ENCODE peak calls at places on chromosome 15, in nine cellular contexts. One of them, this sample, is unnamed.

GRCh38 chr15:42154576-42155355 is 1.7 kb downstream of the PLA2G4F start:
- DNase-seq in SK-N-SH: no peak
- DNase-seq in HCT116: no peak
- DNase-seq in hepatocyte: no peak
- DNase-seq in neural progenitor cell: no peak
- DNase-seq in GM23248: no peak
- DNase-seq in PC-3: no peak
- DNase-seq in GM23338: no peak
- DNase-seq in OCI-LY7: no peak
- DNase-seq in this sample: no peak

GRCh38 chr15:90001062-90001682 is at the start of gene ZNF710:
- DNase-seq in GM23248: peak
- DNase-seq in GM23338: peak
- DNase-seq in OCI-LY7: peak
- DNase-seq in HCT116: no peak
- DNase-seq in hepatocyte: peak
- DNase-seq in SK-N-SH: peak
- DNase-seq in PC-3: peak
- DNase-seq in neural progenitor cell: peak
- DNase-seq in this sample: peak

GRCh38 chr15:57436961-57437360 is 60.7 kb downstream of the CGNL1 start:
- DNase-seq in OCI-LY7: no peak
- DNase-seq in hepatocyte: no peak
- DNase-seq in HCT116: no peak
- DNase-seq in GM23248: no peak
- DNase-seq in neural progenitor cell: no peak
- DNase-seq in GM23338: no peak
- DNase-seq in SK-N-SH: no peak
- DNase-seq in PC-3: no peak
- DNase-seq in this sample: no peak

GRCh38 chr15:59165726-59166125 is 40.9 kb upstream of the LDHAL6B start:
- DNase-seq in HCT116: no peak
- DNase-seq in OCI-LY7: peak
- DNase-seq in neural progenitor cell: no peak
- DNase-seq in hepatocyte: no peak
- DNase-seq in GM23338: no peak
- DNase-seq in SK-N-SH: no peak
- DNase-seq in PC-3: peak
- DNase-seq in GM23248: peak
- DNase-seq in this sample: peak

GRCh38 chr15:53644681-53645080 is 114.8 kb downstream of the WDR72 start:
- DNase-seq in GM23248: no peak
- DNase-seq in GM23338: no peak
- DNase-seq in HCT116: no peak
- DNase-seq in PC-3: no peak
- DNase-seq in neural progenitor cell: no peak
- DNase-seq in OCI-LY7: no peak
- DNase-seq in hepatocyte: no peak
- DNase-seq in SK-N-SH: no peak
- DNase-seq in this sample: no peak

GRCh38 chr15:71137138-71137518 is 21.9 kb downstream of the THSD4 start:
- DNase-seq in neural progenitor cell: no peak
- DNase-seq in HCT116: no peak
- DNase-seq in SK-N-SH: no peak
- DNase-seq in hepatocyte: no peak
- DNase-seq in OCI-LY7: no peak
- DNase-seq in PC-3: no peak
- DNase-seq in GM23338: no peak
- DNase-seq in GM23248: no peak
- DNase-seq in this sample: no peak

GRCh38 chr15:101528108-101528916 is 38.8 kb upstream of the PCSK6 start:
- DNase-seq in GM23338: no peak
- DNase-seq in OCI-LY7: no peak
- DNase-seq in HCT116: no peak
- DNase-seq in neural progenitor cell: no peak
- DNase-seq in PC-3: no peak
- DNase-seq in hepatocyte: peak
- DNase-seq in GM23248: peak
- DNase-seq in SK-N-SH: no peak
- DNase-seq in this sample: no peak

GRCh38 chr15:36884404-36885335 is 215.7 kb downstream of the MEIS2 start:
- DNase-seq in SK-N-SH: no peak
- DNase-seq in PC-3: no peak
- DNase-seq in GM23338: no peak
- DNase-seq in GM23248: no peak
- DNase-seq in neural progenitor cell: peak
- DNase-seq in hepatocyte: no peak
- DNase-seq in HCT116: no peak
- DNase-seq in OCI-LY7: no peak
- DNase-seq in this sample: no peak

GRCh38 chr15:32659340-32659831 is 17.9 kb downstream of the SCG5 start:
- DNase-seq in GM23338: no peak
- DNase-seq in OCI-LY7: no peak
- DNase-seq in neural progenitor cell: no peak
- DNase-seq in GM23248: peak
- DNase-seq in SK-N-SH: peak
- DNase-seq in HCT116: no peak
- DNase-seq in PC-3: peak
- DNase-seq in hepatocyte: no peak
- DNase-seq in this sample: no peak

GRCh38 chr15:40398413-40398873 is 7.2 kb upstream of the IVD start:
- DNase-seq in neural progenitor cell: no peak
- DNase-seq in hepatocyte: no peak
- DNase-seq in PC-3: no peak
- DNase-seq in HCT116: no peak
- DNase-seq in SK-N-SH: no peak
- DNase-seq in GM23248: no peak
- DNase-seq in GM23338: no peak
- DNase-seq in OCI-LY7: peak
- DNase-seq in this sample: peak

GRCh38 chr15:59649603-59650002 is 7.7 kb downstream of the GTF2A2 start:
- DNase-seq in GM23248: no peak
- DNase-seq in neural progenitor cell: no peak
- DNase-seq in OCI-LY7: no peak
- DNase-seq in SK-N-SH: no peak
- DNase-seq in HCT116: no peak
- DNase-seq in PC-3: no peak
- DNase-seq in GM23338: no peak
- DNase-seq in hepatocyte: no peak
- DNase-seq in this sample: no peak

GRCh38 chr15:99744142-99744541 is 10.9 kb upstream of the LYSMD4 start:
- DNase-seq in hepatocyte: no peak
- DNase-seq in SK-N-SH: no peak
- DNase-seq in GM23338: peak
- DNase-seq in GM23248: no peak
- DNase-seq in HCT116: no peak
- DNase-seq in neural progenitor cell: no peak
- DNase-seq in OCI-LY7: no peak
- DNase-seq in PC-3: no peak
- DNase-seq in this sample: no peak

GRCh38 chr15:32867313-32867626 is 149.5 kb downstream of the GREM1 start:
- DNase-seq in GM23248: peak
- DNase-seq in OCI-LY7: no peak
- DNase-seq in GM23338: no peak
- DNase-seq in neural progenitor cell: no peak
- DNase-seq in hepatocyte: no peak
- DNase-seq in SK-N-SH: no peak
- DNase-seq in PC-3: peak
- DNase-seq in HCT116: peak
- DNase-seq in this sample: no peak

GRCh38 chr15:79872358-79873017 is 24.3 kb downstream of the MTHFS start:
- DNase-seq in OCI-LY7: no peak
- DNase-seq in hepatocyte: no peak
- DNase-seq in neural progenitor cell: no peak
- DNase-seq in GM23248: peak
- DNase-seq in PC-3: no peak
- DNase-seq in HCT116: no peak
- DNase-seq in SK-N-SH: no peak
- DNase-seq in GM23338: peak
- DNase-seq in this sample: no peak

GRCh38 chr15:99123706-99124451 is 19.0 kb downstream of the SYNM start:
- DNase-seq in GM23248: peak
- DNase-seq in HCT116: peak
- DNase-seq in OCI-LY7: no peak
- DNase-seq in hepatocyte: peak
- DNase-seq in GM23338: peak
- DNase-seq in neural progenitor cell: peak
- DNase-seq in SK-N-SH: peak
- DNase-seq in PC-3: peak
- DNase-seq in this sample: peak

GRCh38 chr15:48634934-48635333 is 10.6 kb downstream of the FBN1 start:
- DNase-seq in hepatocyte: no peak
- DNase-seq in SK-N-SH: no peak
- DNase-seq in HCT116: no peak
- DNase-seq in GM23338: no peak
- DNase-seq in neural progenitor cell: no peak
- DNase-seq in GM23248: peak
- DNase-seq in PC-3: peak
- DNase-seq in OCI-LY7: no peak
- DNase-seq in this sample: no peak

GRCh38 chr15:58135511-58136174 is 2.5 kb upstream of the AQP9 start:
- DNase-seq in SK-N-SH: no peak
- DNase-seq in hepatocyte: no peak
- DNase-seq in GM23338: no peak
- DNase-seq in GM23248: no peak
- DNase-seq in OCI-LY7: no peak
- DNase-seq in PC-3: no peak
- DNase-seq in HCT116: no peak
- DNase-seq in neural progenitor cell: no peak
- DNase-seq in this sample: no peak

GRCh38 chr15:49103676-49104075 is 51.7 kb downstream of the COPS2 start:
- DNase-seq in SK-N-SH: no peak
- DNase-seq in HCT116: no peak
- DNase-seq in GM23248: no peak
- DNase-seq in neural progenitor cell: no peak
- DNase-seq in OCI-LY7: no peak
- DNase-seq in GM23338: no peak
- DNase-seq in hepatocyte: no peak
- DNase-seq in PC-3: no peak
- DNase-seq in this sample: no peak

GRCh38 chr15:69999392-70000085 is 98.2 kb downstream of the TLE3 start:
- DNase-seq in neural progenitor cell: no peak
- DNase-seq in HCT116: no peak
- DNase-seq in OCI-LY7: no peak
- DNase-seq in hepatocyte: no peak
- DNase-seq in GM23338: no peak
- DNase-seq in SK-N-SH: no peak
- DNase-seq in PC-3: no peak
- DNase-seq in GM23248: no peak
- DNase-seq in this sample: no peak

GRCh38 chr15:69998541-69999391 is 99.0 kb downstream of the TLE3 start:
- DNase-seq in SK-N-SH: no peak
- DNase-seq in GM23338: no peak
- DNase-seq in neural progenitor cell: no peak
- DNase-seq in HCT116: no peak
- DNase-seq in PC-3: no peak
- DNase-seq in GM23248: no peak
- DNase-seq in hepatocyte: no peak
- DNase-seq in OCI-LY7: no peak
- DNase-seq in this sample: no peak

GRCh38 chr15:69996842-69997478 is 100.8 kb downstream of the TLE3 start:
- DNase-seq in GM23338: no peak
- DNase-seq in PC-3: peak
- DNase-seq in neural progenitor cell: no peak
- DNase-seq in GM23248: no peak
- DNase-seq in HCT116: no peak
- DNase-seq in SK-N-SH: no peak
- DNase-seq in OCI-LY7: no peak
- DNase-seq in hepatocyte: peak
- DNase-seq in this sample: no peak

GRCh38 chr15:69996321-69996720 is 101.4 kb downstream of the TLE3 start:
- DNase-seq in PC-3: no peak
- DNase-seq in GM23248: no peak
- DNase-seq in HCT116: no peak
- DNase-seq in hepatocyte: no peak
- DNase-seq in neural progenitor cell: no peak
- DNase-seq in GM23338: no peak
- DNase-seq in SK-N-SH: peak
- DNase-seq in OCI-LY7: no peak
- DNase-seq in this sample: no peak

GRCh38 chr15:69997701-69998273 is 99.9 kb downstream of the TLE3 start:
- DNase-seq in neural progenitor cell: no peak
- DNase-seq in SK-N-SH: no peak
- DNase-seq in GM23338: no peak
- DNase-seq in PC-3: peak
- DNase-seq in HCT116: peak
- DNase-seq in hepatocyte: peak
- DNase-seq in OCI-LY7: peak
- DNase-seq in GM23248: peak
- DNase-seq in this sample: no peak
- TF ChIP-seq EZH2phosphoT487 in neural progenitor cell: no peak
- TF ChIP-seq EZH2phosphoT487 in SK-N-SH: no peak
- TF ChIP-seq EZH2phosphoT487 in GM23338: no peak
- TF ChIP-seq EZH2phosphoT487 in PC-3: no peak
- TF ChIP-seq EZH2phosphoT487 in HCT116: no peak
- TF ChIP-seq EZH2phosphoT487 in hepatocyte: no peak
- TF ChIP-seq EZH2phosphoT487 in OCI-LY7: no peak
- TF ChIP-seq EZH2phosphoT487 in GM23248: no peak
- TF ChIP-seq EZH2phosphoT487 in this sample: no peak

GRCh38 chr15:77819841-77820728 is 187.4 kb upstream of the LINGO1 start:
- DNase-seq in PC-3: peak
- DNase-seq in GM23248: peak
- DNase-seq in neural progenitor cell: peak
- DNase-seq in SK-N-SH: peak
- DNase-seq in hepatocyte: peak
- DNase-seq in GM23338: peak
- DNase-seq in OCI-LY7: no peak
- DNase-seq in HCT116: peak
- DNase-seq in this sample: peak
- H3K4me3 ChIP-seq in PC-3: peak
- H3K4me3 ChIP-seq in GM23248: peak
- H3K4me3 ChIP-seq in neural progenitor cell: peak
- H3K4me3 ChIP-seq in SK-N-SH: peak
- H3K4me3 ChIP-seq in hepatocyte: peak
- H3K4me3 ChIP-seq in GM23338: peak
- H3K4me3 ChIP-seq in OCI-LY7: no peak
- H3K4me3 ChIP-seq in HCT116: peak
- H3K4me3 ChIP-seq in this sample: peak

DNA sequence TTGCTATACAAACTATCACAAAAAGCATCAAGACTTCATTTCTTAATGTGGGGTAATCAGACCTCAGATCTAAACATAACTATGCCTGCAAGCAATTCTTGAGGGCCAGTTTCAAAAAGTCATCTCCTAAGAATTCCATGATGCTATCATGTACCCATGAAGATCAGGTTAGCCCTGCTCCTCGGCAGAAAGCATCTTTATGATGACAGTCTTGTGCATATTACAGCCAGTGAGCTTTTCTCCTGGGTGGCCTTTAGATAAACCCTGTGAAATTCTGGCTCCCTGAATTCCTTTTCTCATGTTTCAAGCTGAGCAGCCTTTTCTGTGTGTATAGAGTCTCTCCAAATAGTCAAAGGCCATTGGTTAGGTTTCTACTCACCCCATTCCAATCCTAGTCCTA is 201.9 kb upstream of the MCTP2 start:
- DNase-seq in neural progenitor cell: no peak
- DNase-seq in SK-N-SH: no peak
- DNase-seq in PC-3: peak
- DNase-seq in GM23248: peak
- DNase-seq in GM23338: no peak
- DNase-seq in hepatocyte: no peak
- DNase-seq in OCI-LY7: no peak
- DNase-seq in HCT116: no peak
- DNase-seq in this sample: no peak
- TF ChIP-seq EZH2phosphoT487 in neural progenitor cell: no peak
- TF ChIP-seq EZH2phosphoT487 in SK-N-SH: no peak
- TF ChIP-seq EZH2phosphoT487 in PC-3: no peak
- TF ChIP-seq EZH2phosphoT487 in GM23248: no peak
- TF ChIP-seq EZH2phosphoT487 in GM23338: no peak
- TF ChIP-seq EZH2phosphoT487 in hepatocyte: no peak
- TF ChIP-seq EZH2phosphoT487 in OCI-LY7: no peak
- TF ChIP-seq EZH2phosphoT487 in HCT116: no peak
- TF ChIP-seq EZH2phosphoT487 in this sample: no peak

GRCh38 chr15:31344824-31345605 is 18.4 kb downstream of the KLF13 start:
- DNase-seq in HCT116: no peak
- DNase-seq in SK-N-SH: peak
- DNase-seq in neural progenitor cell: no peak
- DNase-seq in hepatocyte: no peak
- DNase-seq in OCI-LY7: peak
- DNase-seq in GM23338: no peak
- DNase-seq in GM23248: peak
- DNase-seq in PC-3: no peak
- DNase-seq in this sample: peak
- H3K4me3 ChIP-seq in HCT116: no peak
- H3K4me3 ChIP-seq in SK-N-SH: no peak
- H3K4me3 ChIP-seq in neural progenitor cell: no peak
- H3K4me3 ChIP-seq in hepatocyte: no peak
- H3K4me3 ChIP-seq in OCI-LY7: peak
- H3K4me3 ChIP-seq in GM23338: no peak
- H3K4me3 ChIP-seq in GM23248: no peak
- H3K4me3 ChIP-seq in PC-3: no peak
- H3K4me3 ChIP-seq in this sample: peak